ENCODE peak calls at places on chromosomes 16 and 17, in seven cellular contexts. K is GM12878, M is SK-N-SH, D is HCT116, E is H1, Y is HepG2, G is K562. L is an unnamed sample.

GRCh38 chr17:72812823-72813222 is 279.7 kb downstream of the SLC39A11 start:
- DNase-seq in G (no peak), M (no peak), E (no peak), K (no peak), D (peak; percentile 51), Y (no peak), L (no peak)

GRCh38 chr17:19378416-19379293 is at the start of gene MAPK7:
- DNase-seq in K (no peak), D (no peak), Y (no peak), E (no peak), G (peak; percentile 27), M (no peak), L (no peak)

GRCh38 chr17:61128671-61129115 is 270.9 kb upstream of the TBX2 start:
- DNase-seq in Y (no peak), E (no peak), D (no peak), G (no peak), M (no peak), K (no peak), L (no peak)

GRCh38 chr16:50428116-50428515 is 59.3 kb upstream of the BRD7 start:
- DNase-seq in M (no peak), Y (no peak), G (no peak), E (no peak), D (no peak), K (no peak), L (no peak)

GRCh38 chr16:80599466-80599865 is 58.7 kb downstream of the DYNLRB2 start:
- DNase-seq in K (no peak), Y (no peak), G (no peak), E (no peak), D (no peak), M (no peak), L (no peak)

GRCh38 chr17:12745481-12745880 is 43.8 kb upstream of the ARHGAP44 start:
- DNase-seq in G (no peak), K (no peak), D (no peak), E (no peak), M (no peak), Y (no peak), L (no peak)

GRCh38 chr16:78005881-78006280 is 16.5 kb upstream of the CLEC3A start:
- DNase-seq in G (peak; percentile 37), M (no peak), K (no peak), E (no peak), D (peak; percentile 16), Y (no peak), L (no peak)

GRCh38 chr16:16185095-16185494 is 38.2 kb downstream of the ABCC6 start:
- DNase-seq in E (no peak), K (no peak), Y (no peak), M (no peak), G (no peak), D (no peak), L (no peak)

GRCh38 chr16:1475552-1476114 is 805 bp upstream of the CLCN7 start:
- DNase-seq in M (no peak), Y (no peak), E (no peak), G (no peak), D (no peak), K (no peak), L (no peak)

GRCh38 chr17:47704116-47704515 is 10.2 kb downstream of the TBKBP1 start:
- DNase-seq in M (no peak), E (no peak), Y (no peak), D (no peak), G (no peak), K (no peak), L (no peak)

GRCh38 chr16:8727084-8727590 is 52.7 kb downstream of the ABAT start:
- DNase-seq in K (no peak), E (no peak), M (no peak), G (no peak), Y (no peak), D (no peak), L (no peak)

GRCh38 chr16:66728117-66728787 is 23.2 kb downstream of the DYNC1LI2 start:
- DNase-seq in G (peak; percentile 66), D (peak; percentile 28), E (no peak), Y (peak; percentile 60), K (no peak), M (peak; percentile 59), L (peak; percentile 58)

GRCh38 chr16:17335826-17336492 is 134.8 kb downstream of the XYLT1 start:
- DNase-seq in E (no peak), Y (no peak), D (no peak), G (no peak), K (no peak), M (no peak), L (no peak)

GRCh38 chr17:33145941-33146340 is 147.2 kb downstream of the ASIC2 start:
- DNase-seq in D (no peak), G (no peak), M (no peak), E (no peak), K (no peak), Y (no peak), L (no peak)

GRCh38 chr17:385195-385835 is 32.7 kb upstream of the RPH3AL start:
- DNase-seq in M (peak; percentile 74), K (no peak), E (no peak), G (peak; percentile 64), D (no peak), Y (no peak), L (no peak)

GRCh38 chr17:80151333-80151732 is 4.4 kb upstream of the EIF4A3 start:
- DNase-seq in E (no peak), G (no peak), Y (no peak), M (no peak), K (no peak), D (no peak), L (no peak)

GRCh38 chr16:21638573-21638975 is 13.8 kb downstream of the IGSF6 start:
- DNase-seq in D (no peak), E (no peak), K (no peak), M (no peak), G (no peak), Y (peak; percentile 91), L (peak; percentile 48)

GRCh38 chr16:67451704-67452435 is 20.9 kb downstream of the HSD11B2 start:
- DNase-seq in G (no peak), K (no peak), D (no peak), E (no peak), M (no peak), Y (no peak), L (peak; percentile 76)

GRCh38 chr16:24736758-24737157 is 7.3 kb downstream of the TNRC6A start:
- DNase-seq in M (no peak), E (no peak), D (no peak), Y (no peak), K (no peak), G (no peak), L (no peak)

GRCh38 chr16:53518550-53519416 is 15.8 kb upstream of the AKTIP start:
- DNase-seq in E (no peak), K (peak; percentile 97), G (no peak), D (no peak), M (no peak), Y (no peak), L (no peak)

GRCh38 chr16:68236804-68237242 is 896 bp upstream of the ESRP2 start:
- DNase-seq in Y (peak; percentile 44), K (no peak), E (no peak), D (no peak), G (no peak), M (no peak), L (no peak)

GRCh38 chr17:38425744-38426143 is 2.5 kb upstream of the ARHGAP23 start:
- DNase-seq in M (no peak), G (no peak), K (no peak), D (no peak), Y (no peak), E (no peak), L (no peak)

GRCh38 chr17:73657473-73658116 is 13.3 kb upstream of the SDK2 start:
- DNase-seq in K (no peak), E (no peak), D (peak; percentile 57), M (peak; percentile 70), G (peak; percentile 41), Y (peak; percentile 53), L (no peak)

GRCh38 chr17:49996495-49997255 is 1.7 kb upstream of the DLX3 start:
- DNase-seq in G (peak; percentile 83), M (peak; percentile 95), E (no peak), K (no peak), D (no peak), Y (no peak), L (no peak)

GRCh38 chr16:46972971-46973456 is 460 bp downstream of the DNAJA2 start:
- DNase-seq in D (no peak), K (no peak), M (peak; percentile 72), E (no peak), G (peak; percentile 63), Y (peak; percentile 36), L (no peak)
- TF ChIP-seq JUND in D (no peak), K (no peak), M (no peak), E (no peak), G (no peak), Y (no peak), L (no peak)

GRCh38 chr17:68910789-68911431 is 44.3 kb downstream of the ABCA8 start:
- DNase-seq in D (no peak), M (no peak), Y (no peak), K (no peak), G (no peak), E (no peak), L (no peak)

GRCh38 chr17:68908045-68908444 is 47.1 kb downstream of the ABCA8 start:
- DNase-seq in M (no peak), K (peak; percentile 41), Y (peak; percentile 79), G (no peak), E (no peak), D (no peak), L (no peak)

GRCh38 chr17:68906638-68907037 is 48.6 kb downstream of the ABCA8 start:
- DNase-seq in E (no peak), M (peak; percentile 24), K (no peak), G (no peak), D (peak; percentile 46), Y (peak; percentile 39), L (peak; percentile 20)

GRCh38 chr17:68910256-68910705 is 44.9 kb downstream of the ABCA8 start:
- DNase-seq in Y (no peak), D (no peak), E (no peak), G (no peak), M (no peak), K (no peak), L (no peak)

GRCh38 chr17:68909066-68909465 is 46.1 kb downstream of the ABCA8 start:
- DNase-seq in Y (peak; percentile 16), M (no peak), G (peak; percentile 8), K (peak; percentile 16), E (no peak), D (peak; percentile 80), L (no peak)
- TF ChIP-seq JUND in Y (no peak), M (peak; percentile 81), G (peak; percentile 87), K (no peak), E (peak; percentile 33), D (peak; percentile 98), L (no peak)

GRCh38 chr17:2177235-2177811 is 122.4 kb downstream of the HIC1 start:
- DNase-seq in G (no peak), K (no peak), D (no peak), Y (peak; percentile 80), E (no peak), M (no peak), L (no peak)
- TF ChIP-seq JUND in G (no peak), K (no peak), D (no peak), Y (no peak), E (no peak), M (no peak), L (no peak)

GRCh38 chr17:82750241-82750905 is 1.5 kb upstream of the TBCD start:
- DNase-seq in E (no peak), K (no peak), G (no peak), Y (no peak), D (no peak), M (no peak), L (no peak)
- TF ChIP-seq JUND in E (no peak), K (no peak), G (no peak), Y (no peak), D (no peak), M (no peak), L (no peak)